ENCODE peak calls at places on chromosomes 1 and 21, in four cellular contexts. I is H1, C is K562, X is GM12878. S is an unnamed sample.

GRCh38 chr1:26168410-26169167 is at the start of gene C1orf232:
- DNase-seq in I (no peak), C (peak), X (no peak), S (no peak)

GRCh38 chr1:107609808-107610207 is 355.2 kb downstream of the VAV3 start:
- DNase-seq in I (no peak), C (no peak), X (no peak), S (no peak)

GRCh38 chr1:172449585-172450523 is 6.0 kb upstream of the PIGC start:
- DNase-seq in I (peak), C (peak), X (no peak), S (peak)

GRCh38 chr1:41365772-41366427 is 4.7 kb downstream of the FOXO6 start:
- DNase-seq in I (no peak), C (no peak), X (peak), S (no peak)

GRCh38 chr1:56814205-56814604 is 5.0 kb downstream of the FYB2 start:
- DNase-seq in I (no peak), C (no peak), X (no peak), S (no peak)

GRCh38 chr1:180912211-180912800 is 391 bp upstream of the KIAA1614 start:
- DNase-seq in I (no peak), C (no peak), X (no peak), S (no peak)

GRCh38 chr1:113036639-113037321 is 36.2 kb upstream of the LRIG2 start:
- DNase-seq in I (no peak), C (no peak), X (no peak), S (no peak)

GRCh38 chr1:82108843-82109242 is 308.1 kb downstream of the ADGRL2 start:
- DNase-seq in I (no peak), C (no peak), X (peak), S (no peak)

GRCh38 chr21:34513109-34513675 is 1.2 kb upstream of the KCNE1 start:
- DNase-seq in I (no peak), C (no peak), X (no peak), S (no peak)

GRCh38 chr1:39282537-39283216 is 78.2 kb downstream of the MACF1 start:
- DNase-seq in I (no peak), C (no peak), X (no peak), S (peak)

GRCh38 chr1:170725326-170725725 is 61.4 kb downstream of the PRRX1 start:
- DNase-seq in I (no peak), C (no peak), X (no peak), S (no peak)

GRCh38 chr1:179955318-179955638 is 668 bp downstream of the CEP350 start:
- DNase-seq in I (no peak), C (no peak), X (no peak), S (no peak)

GRCh38 chr1:157177701-157178380 is 39.6 kb upstream of the ETV3 start:
- DNase-seq in I (no peak), C (no peak), X (no peak), S (no peak)

GRCh38 chr1:67053535-67053784 is 488 bp downstream of the SLC35D1 start:
- DNase-seq in I (no peak), C (peak), X (no peak), S (peak)

GRCh38 chr1:6491480-6491962 is at the start of gene PLEKHG5:
- DNase-seq in I (peak), C (no peak), X (no peak), S (peak)

GRCh38 chr1:19203440-19203839 is 6.6 kb downstream of the UBR4 start:
- DNase-seq in I (no peak), C (no peak), X (no peak), S (no peak)

GRCh38 chr1:20552728-20553571 is 577 bp downstream of the FAM43B start:
- DNase-seq in I (no peak), C (no peak), X (no peak), S (no peak)

GRCh38 chr1:201882665-201883132 is 6.0 kb upstream of the SHISA4 start:
- DNase-seq in I (no peak), C (peak), X (peak), S (no peak)

GRCh38 chr1:243917177-243917862 is 67.3 kb upstream of the AKT3 start:
- DNase-seq in I (peak), C (no peak), X (no peak), S (no peak)

GRCh38 chr21:32592929-32593502 is 7.7 kb upstream of the TCP10L start:
- DNase-seq in I (no peak), C (no peak), X (no peak), S (peak)

GRCh38 chr1:44021581-44022321 is 9.5 kb downstream of the SLC6A9 start:
- DNase-seq in I (no peak), C (no peak), X (no peak), S (no peak)

GRCh38 chr21:29155118-29155932 is 24.9 kb downstream of the MAP3K7CL start:
- DNase-seq in I (no peak), C (no peak), X (no peak), S (no peak)

GRCh38 chr1:111904478-111905218 is 84.8 kb downstream of the KCND3 start:
- DNase-seq in I (no peak), C (no peak), X (no peak), S (no peak)
- TF ChIP-seq BRCA1 in I (no peak), C (no peak), X (no peak), S (no peak)

GRCh38 chr1:61836649-61837048 is 94.4 kb downstream of the PATJ start:
- DNase-seq in I (no peak), C (no peak), X (no peak), S (no peak)
- TF ChIP-seq BRCA1 in I (no peak), C (no peak), X (no peak), S (no peak)

GRCh38 chr1:33682371-33682770 is 181.5 kb upstream of the HMGB4 start:
- DNase-seq in I (no peak), C (no peak), X (no peak), S (no peak)
- TF ChIP-seq BRCA1 in I (no peak), C (no peak), X (no peak), S (no peak)

GRCh38 chr1:111745670-111746613 is 6.7 kb upstream of the INKA2 start:
- DNase-seq in I (no peak), C (no peak), X (no peak), S (no peak)

GRCh38 chr1:111739984-111740765 is 980 bp upstream of the INKA2 start:
- DNase-seq in I (no peak), C (peak), X (no peak), S (no peak)

GRCh38 chr1:111746614-111746999 is 7.4 kb upstream of the INKA2 start:
- DNase-seq in I (no peak), C (no peak), X (no peak), S (no peak)

GRCh38 chr1:111742938-111743549 is 3.8 kb upstream of the INKA2 start:
- DNase-seq in I (no peak), C (no peak), X (no peak), S (no peak)

DNA sequence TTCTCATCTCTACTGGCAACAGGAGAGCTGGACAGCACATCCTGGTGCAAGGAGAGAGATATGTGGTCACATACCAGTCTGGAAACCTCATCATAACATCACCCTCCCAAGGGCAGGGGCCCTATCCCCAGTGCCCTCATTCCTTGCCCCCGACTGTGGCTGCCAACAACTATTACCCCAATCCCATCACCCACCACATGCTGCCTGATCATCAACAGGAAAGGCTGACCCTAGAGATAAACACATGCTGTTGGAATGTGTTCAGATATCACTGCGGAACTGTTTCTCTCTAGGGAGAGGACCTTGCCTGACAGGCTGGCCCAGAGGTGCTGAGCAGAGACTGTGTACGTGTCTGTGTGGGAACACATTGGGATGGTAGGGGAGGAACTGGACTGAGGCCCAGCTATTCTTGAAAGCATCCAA is 4.5 kb upstream of the INKA2 start:
- DNase-seq in I (no peak), C (no peak), X (no peak), S (no peak)
- TF ChIP-seq BRCA1 in I (no peak), C (no peak), X (no peak), S (no peak)

GRCh38 chr1:29258189-29258973 is 22.1 kb downstream of the PTPRU start:
- DNase-seq in I (no peak), C (peak), X (no peak), S (no peak)

GRCh38 chr1:29260531-29260930 is 24.2 kb downstream of the PTPRU start:
- DNase-seq in I (no peak), C (no peak), X (no peak), S (no peak)

GRCh38 chr1:29256979-29257804 is 20.9 kb downstream of the PTPRU start:
- DNase-seq in I (no peak), C (peak), X (no peak), S (no peak)

GRCh38 chr1:29258974-29259801 is 22.9 kb downstream of the PTPRU start:
- DNase-seq in I (no peak), C (peak), X (no peak), S (no peak)

DNA sequence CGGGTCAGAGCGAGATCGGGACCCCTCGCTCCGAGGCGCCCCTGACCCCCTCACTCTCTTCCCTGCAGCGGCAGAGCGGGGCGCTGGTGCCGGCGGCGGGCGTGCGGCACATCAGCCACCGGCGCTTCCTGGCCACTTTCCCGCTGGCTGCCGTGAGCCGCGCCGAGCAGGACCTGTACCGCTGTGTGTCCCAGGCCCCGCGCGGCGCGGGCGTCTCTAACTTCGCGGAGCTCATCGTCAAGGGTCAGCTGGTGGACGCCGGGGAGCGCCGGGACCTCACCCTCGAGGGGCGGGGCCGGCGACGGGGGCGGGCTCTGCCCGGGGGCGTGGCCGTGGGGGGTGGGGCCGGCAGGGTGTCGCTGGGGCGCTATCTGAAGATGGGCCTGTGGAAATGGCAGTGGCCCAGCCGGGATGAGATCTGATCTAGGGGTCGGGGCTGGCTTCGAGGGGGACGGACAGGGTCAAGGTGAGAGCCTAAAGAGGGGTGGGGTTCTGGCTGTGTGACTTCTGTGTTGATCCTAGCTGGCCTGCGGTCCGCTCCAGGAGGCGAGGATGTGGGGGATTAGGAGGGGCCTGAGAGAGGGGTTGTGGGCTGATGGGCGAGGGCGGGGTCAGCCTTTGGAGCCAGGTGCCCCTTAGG is 23.6 kb downstream of the PTPRU start:
- DNase-seq in I (no peak), C (peak), X (no peak), S (no peak)
- TF ChIP-seq BRCA1 in I (no peak), C (no peak), X (no peak), S (no peak)

GRCh38 chr1:153679337-153680119 is 1.0 kb downstream of the NPR1 start:
- DNase-seq in I (no peak), C (no peak), X (no peak), S (no peak)
- TF ChIP-seq BRCA1 in I (no peak), C (no peak), X (no peak), S (no peak)

GRCh38 chr1:27306071-27306470 is 15.9 kb upstream of the TMEM222 start:
- DNase-seq in I (no peak), C (no peak), X (no peak), S (no peak)
- TF ChIP-seq BRCA1 in I (no peak), C (no peak), X (no peak), S (no peak)

DNA sequence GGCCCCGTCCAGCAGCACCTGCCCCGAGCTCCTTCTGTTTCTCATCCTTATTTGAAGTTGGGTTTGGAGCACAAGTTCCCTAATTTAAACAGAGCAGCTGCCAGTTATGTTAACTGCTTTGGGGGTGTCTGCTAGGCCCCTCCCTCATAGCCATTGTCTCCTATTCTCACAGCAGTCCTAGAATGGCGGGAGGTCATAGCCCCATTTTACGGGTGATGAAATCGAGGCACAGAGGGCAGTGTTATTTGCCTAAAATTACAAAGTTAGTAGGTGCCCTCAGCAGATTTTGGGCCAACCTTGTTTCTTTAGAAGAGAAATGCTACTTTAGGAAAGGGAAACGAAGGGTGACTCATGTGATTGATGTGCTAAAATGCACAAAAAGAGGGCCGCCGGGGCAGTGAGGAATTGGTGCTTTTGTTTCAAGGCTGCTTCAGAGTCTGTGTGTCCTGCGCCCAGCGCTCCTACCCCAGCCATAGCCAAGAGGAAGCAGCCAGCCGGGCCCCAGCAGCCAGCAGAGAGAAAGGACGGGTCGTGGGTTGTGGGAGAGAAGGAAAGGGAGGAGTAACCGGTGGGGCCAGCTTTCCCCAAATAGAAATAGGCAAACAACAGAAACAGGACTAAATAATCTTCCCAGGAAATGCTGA is 13.0 kb downstream of the VANGL1 start:
- DNase-seq in I (no peak), C (no peak), X (no peak), S (no peak)
- TF ChIP-seq BRCA1 in I (no peak), C (no peak), X (no peak), S (no peak)

GRCh38 chr1:214453109-214453722 is 98.2 kb downstream of the PTPN14 start:
- DNase-seq in I (no peak), C (no peak), X (no peak), S (no peak)

GRCh38 chr1:214455971-214456867 is 95.2 kb downstream of the PTPN14 start:
- DNase-seq in I (no peak), C (no peak), X (no peak), S (no peak)

GRCh38 chr1:214452152-214452806 is 99.1 kb downstream of the PTPN14 start:
- DNase-seq in I (no peak), C (no peak), X (no peak), S (no peak)

GRCh38 chr1:214451591-214451990 is 99.8 kb downstream of the PTPN14 start:
- DNase-seq in I (no peak), C (no peak), X (no peak), S (no peak)

GRCh38 chr1:214454619-214455396 is 96.6 kb downstream of the PTPN14 start:
- DNase-seq in I (no peak), C (no peak), X (no peak), S (no peak)
- TF ChIP-seq BRCA1 in I (no peak), C (no peak), X (no peak), S (no peak)

S was measured in HepG2.